ENCODE peak calls at places on chromosomes 12 and 14, in seven cellular contexts. E, M, R, O, I, H and N are unnamed samples.
A peak's percentile ranks its signal among the peaks of the same experiment; 100 is the strongest.

GRCh38 chr12:102824218-102824835 is 92.7 kb downstream of the PAH start:
- DNase-seq in E (peak; percentile 93), M (peak; percentile 2), R (peak; percentile 5), O (peak; percentile 29), I (peak; percentile 65), H (peak; percentile 89), N (peak; percentile 80)

GRCh38 chr14:98952595-98953325 is 319.2 kb downstream of the BCL11B start:
- DNase-seq in E (no peak), M (no peak), R (no peak), O (no peak), I (no peak), H (no peak), N (no peak)

GRCh38 chr12:45464699-45465098 is 248.8 kb downstream of the ANO6 start:
- DNase-seq in E (peak; percentile 42), M (no peak), R (peak; percentile 2), O (no peak), I (no peak), H (peak; percentile 21), N (no peak)

GRCh38 chr14:92729632-92730358 is 18.6 kb downstream of the LGMN start:
- DNase-seq in E (no peak), M (peak; percentile 96), R (peak; percentile 92), O (no peak), I (no peak), H (no peak), N (no peak)

GRCh38 chr12:127306604-127307215 is 960.3 kb upstream of the TMEM132C start:
- DNase-seq in E (no peak), M (no peak), R (no peak), O (no peak), I (no peak), H (no peak), N (no peak)

GRCh38 chr12:2876431-2877046 is 435 bp downstream of the FOXM1 start:
- DNase-seq in E (no peak), M (no peak), R (peak; percentile 54), O (no peak), I (no peak), H (peak; percentile 73), N (no peak)

GRCh38 chr14:89424241-89424640 is 7.2 kb upstream of the FOXN3 start:
- DNase-seq in E (no peak), M (no peak), R (no peak), O (no peak), I (no peak), H (no peak), N (no peak)

GRCh38 chr14:92651106-92651792 is 97.2 kb downstream of the LGMN start:
- DNase-seq in E (no peak), M (no peak), R (no peak), O (no peak), I (no peak), H (no peak), N (no peak)

GRCh38 chr12:105235299-105235746 is 651 bp downstream of the APPL2 start:
- DNase-seq in E (no peak), M (peak; percentile 26), R (peak; percentile 38), O (no peak), I (no peak), H (no peak), N (no peak)

GRCh38 chr12:120240495-120240833 is 25.1 kb downstream of the PXN start:
- DNase-seq in E (no peak), M (no peak), R (no peak), O (no peak), I (no peak), H (no peak), N (no peak)

GRCh38 chr12:126636798-126637197 is 1571.6 kb downstream of the AACS start:
- DNase-seq in E (no peak), M (no peak), R (no peak), O (no peak), I (no peak), H (no peak), N (no peak)

GRCh38 chr14:69712637-69713088 is 54.3 kb upstream of the SRSF5 start:
- DNase-seq in E (peak; percentile 73), M (no peak), R (no peak), O (no peak), I (no peak), H (peak; percentile 64), N (no peak)

GRCh38 chr14:95072310-95072709 is 85.0 kb downstream of the DICER1 start:
- DNase-seq in E (no peak), M (no peak), R (no peak), O (no peak), I (no peak), H (no peak), N (no peak)

GRCh38 chr12:28172434-28173030 is 17.7 kb upstream of the CCDC91 start:
- DNase-seq in E (peak; percentile 34), M (peak; percentile 68), R (peak; percentile 59), O (peak; percentile 33), I (no peak), H (peak; percentile 57), N (peak; percentile 4)

GRCh38 chr14:52112336-52113018 is 43.6 kb upstream of the NID2 start:
- DNase-seq in E (no peak), M (peak; percentile 84), R (peak; percentile 63), O (peak; percentile 58), I (no peak), H (no peak), N (no peak)

GRCh38 chr12:98238513-98238912 is 276.9 kb upstream of the TMPO start:
- DNase-seq in E (no peak), M (peak; percentile 29), R (peak; percentile 37), O (no peak), I (no peak), H (no peak), N (no peak)

GRCh38 chr14:96626916-96627315 is 124.7 kb downstream of the PAPOLA start:
- DNase-seq in E (peak; percentile 18), M (no peak), R (no peak), O (no peak), I (no peak), H (no peak), N (no peak)

GRCh38 chr12:16327963-16328362 is 19.5 kb upstream of the MGST1 start:
- DNase-seq in E (no peak), M (no peak), R (no peak), O (no peak), I (no peak), H (no peak), N (no peak)

GRCh38 chr14:69699743-69700309 is 67.1 kb upstream of the SRSF5 start:
- DNase-seq in E (no peak), M (no peak), R (no peak), O (no peak), I (no peak), H (no peak), N (no peak)

GRCh38 chr14:68475802-68476201 is 317.1 kb downstream of the ZFP36L1 start:
- DNase-seq in E (no peak), M (no peak), R (no peak), O (no peak), I (no peak), H (no peak), N (no peak)

GRCh38 chr12:41302979-41303403 is 114.9 kb downstream of the PDZRN4 start:
- DNase-seq in E (no peak), M (no peak), R (no peak), O (no peak), I (no peak), H (no peak), N (no peak)

GRCh38 chr14:67426983-67427601 is 15.1 kb upstream of the PLEK2 start:
- DNase-seq in E (peak; percentile 90), M (peak; percentile 76), R (peak; percentile 79), O (peak; percentile 58), I (peak; percentile 70), H (peak; percentile 91), N (peak; percentile 67)

GRCh38 chr14:67424539-67424938 is 12.6 kb upstream of the PLEK2 start:
- DNase-seq in E (no peak), M (no peak), R (no peak), O (no peak), I (no peak), H (no peak), N (no peak)

GRCh38 chr14:67426161-67426560 is 14.2 kb upstream of the PLEK2 start:
- DNase-seq in E (no peak), M (no peak), R (no peak), O (no peak), I (no peak), H (no peak), N (no peak)

GRCh38 chr14:67423424-67423823 is 11.5 kb upstream of the PLEK2 start:
- DNase-seq in E (no peak), M (no peak), R (no peak), O (no peak), I (no peak), H (no peak), N (no peak)

GRCh38 chr14:67425603-67426002 is 13.6 kb upstream of the PLEK2 start:
- DNase-seq in E (no peak), M (no peak), R (no peak), O (no peak), I (no peak), H (no peak), N (no peak)
- H2BK120ac ChIP-seq in E (no peak overlapping the region), M (no peak overlapping the region), R (no peak overlapping the region), O (no peak overlapping the region), I (no peak overlapping the region), H (no peak overlapping the region), N (peak overlapping the region; percentile 20)

DNA sequence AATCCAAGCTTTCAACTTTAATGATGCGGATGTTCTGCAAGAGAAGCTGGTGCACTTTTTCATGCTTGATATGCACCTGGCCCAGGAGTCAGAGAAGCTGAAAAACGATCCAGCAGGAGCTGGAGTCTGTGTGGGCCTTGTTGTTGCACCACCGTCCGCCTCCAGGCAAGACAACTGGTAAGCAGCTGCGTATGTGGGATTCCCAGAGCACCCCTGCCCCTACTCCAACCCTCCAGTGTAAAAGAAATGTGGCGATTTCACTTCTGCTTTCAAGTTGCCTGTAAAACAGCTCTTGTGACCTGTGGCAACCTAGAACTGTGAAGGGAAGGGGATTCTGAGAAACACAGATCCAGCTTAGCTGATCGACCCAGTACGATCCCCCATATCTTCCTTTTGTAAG is 154.1 kb upstream of the PELI2 start:
- DNase-seq in E (no peak), M (no peak), R (no peak), O (no peak), I (no peak), H (no peak), N (no peak)
- H3K4me2 ChIP-seq in E (no peak overlapping the region), M (no peak overlapping the region), R (no peak overlapping the region), O (no peak overlapping the region), I (no peak overlapping the region), H (no peak overlapping the region), N (no peak overlapping the region)

GRCh38 chr12:49923035-49923644 is 19.4 kb upstream of the FAIM2 start:
- DNase-seq in E (peak; percentile 21), M (no peak), R (no peak), O (no peak), I (no peak), H (no peak), N (no peak)

GRCh38 chr12:49923878-49924610 is 20.3 kb upstream of the FAIM2 start:
- DNase-seq in E (peak; percentile 22), M (no peak), R (no peak), O (no peak), I (no peak), H (no peak), N (no peak)

GRCh38 chr12:49924847-49925246 is 21.1 kb upstream of the FAIM2 start:
- DNase-seq in E (peak; percentile 20), M (no peak), R (no peak), O (no peak), I (no peak), H (no peak), N (no peak)

GRCh38 chr12:49928476-49928875 is 22.1 kb upstream of the AQP2 start:
- DNase-seq in E (peak; percentile 23), M (no peak), R (no peak), O (no peak), I (no peak), H (no peak), N (no peak)

GRCh38 chr12:49925433-49926194 is 21.9 kb upstream of the FAIM2 start:
- DNase-seq in E (peak; percentile 25), M (no peak), R (no peak), O (no peak), I (no peak), H (no peak), N (no peak)
- H2BK120ac ChIP-seq in E (no peak overlapping the region), M (no peak overlapping the region), R (no peak overlapping the region), O (no peak overlapping the region), I (no peak overlapping the region), H (no peak overlapping the region), N (no peak overlapping the region)

GRCh38 chr14:61106627-61107147 is 125.6 kb downstream of the SLC38A6 start:
- DNase-seq in E (peak; percentile 50), M (no peak), R (no peak), O (no peak), I (no peak), H (peak; percentile 41), N (no peak)
- H3K4me2 ChIP-seq in E (no peak overlapping the region), M (no peak overlapping the region), R (no peak overlapping the region), O (no peak overlapping the region), I (no peak overlapping the region), H (no peak overlapping the region), N (no peak overlapping the region)